ENCODE peak calls at places on chromosomes 11 and 22, in four cellular contexts. N is right cardiac atrium, V is SJSA1, E is epithelial cell of esophagus. Z is an unnamed sample.

GRCh38 chr22:27443315-27443714 is 358.2 kb downstream of the MN1 start:
- DNase-seq in N (no peak), V (no peak), E (no peak), Z (no peak)

GRCh38 chr11:77269484-77270123 is 31.9 kb downstream of the GDPD4 start:
- DNase-seq in N (no peak), V (no peak), E (peak), Z (no peak)

GRCh38 chr22:19643448-19644313 is 70.6 kb upstream of the SEPTIN5 start:
- DNase-seq in N (no peak), V (no peak), E (no peak), Z (no peak)

GRCh38 chr11:86232556-86232955 is 12.0 kb upstream of the EED start:
- DNase-seq in N (no peak), V (no peak), E (no peak), Z (no peak)

GRCh38 chr22:47040486-47041145 is 278.2 kb downstream of the TBC1D22A start:
- DNase-seq in N (no peak), V (no peak), E (no peak), Z (no peak)

GRCh38 chr11:34086554-34087278 is 18.7 kb upstream of the NAT10 start:
- DNase-seq in N (no peak), V (no peak), E (no peak), Z (no peak)

GRCh38 chr11:117097567-117098268 is 510 bp downstream of the SIK3 start:
- DNase-seq in N (no peak), V (no peak), E (peak), Z (no peak)

GRCh38 chr11:2892215-2893020 is 6.8 kb upstream of the CDKN1C start:
- DNase-seq in N (peak), V (no peak), E (peak), Z (no peak)

GRCh38 chr22:36881504-36882245 is 20.9 kb downstream of the NCF4 start:
- DNase-seq in N (no peak), V (no peak), E (no peak), Z (no peak)

GRCh38 chr11:31996159-31996881 is 94.6 kb upstream of the RCN1 start:
- DNase-seq in N (no peak), V (no peak), E (no peak), Z (no peak)

GRCh38 chr11:86978756-86979608 is 23.8 kb upstream of the FZD4 start:
- DNase-seq in N (no peak), V (no peak), E (peak), Z (no peak)

GRCh38 chr11:63711838-63712237 is 30.5 kb downstream of the RTN3 start:
- DNase-seq in N (no peak), V (no peak), E (no peak), Z (no peak)

GRCh38 chr11:126766425-126766824 is 234.1 kb downstream of the KIRREL3 start:
- DNase-seq in N (no peak), V (no peak), E (no peak), Z (no peak)

GRCh38 chr11:76598426-76598839 is 72.1 kb downstream of the LRRC32 start:
- DNase-seq in N (peak), V (peak), E (peak), Z (no peak)

GRCh38 chr11:75249704-75250103 is 9.1 kb downstream of the TPBGL start:
- DNase-seq in N (no peak), V (no peak), E (no peak), Z (no peak)

GRCh38 chr11:112965601-112966125 is 4.4 kb downstream of the NCAM1 start:
- DNase-seq in N (no peak), V (no peak), E (no peak), Z (no peak)

GRCh38 chr11:112963368-112963955 is 2.2 kb downstream of the NCAM1 start:
- DNase-seq in N (peak), V (no peak), E (no peak), Z (no peak)

GRCh38 chr11:112961146-112961668 is at the start of gene NCAM1:
- DNase-seq in N (peak), V (peak), E (peak), Z (no peak)

GRCh38 chr11:112961751-112962747 is 829 bp downstream of the NCAM1 start:
- DNase-seq in N (peak), V (peak), E (no peak), Z (no peak)

GRCh38 chr11:112962854-112963367 is 1.7 kb downstream of the NCAM1 start:
- DNase-seq in N (peak), V (peak), E (no peak), Z (no peak)
- H3K4me3 ChIP-seq in N (peak), V (peak), E (no peak), Z (peak)

DNA sequence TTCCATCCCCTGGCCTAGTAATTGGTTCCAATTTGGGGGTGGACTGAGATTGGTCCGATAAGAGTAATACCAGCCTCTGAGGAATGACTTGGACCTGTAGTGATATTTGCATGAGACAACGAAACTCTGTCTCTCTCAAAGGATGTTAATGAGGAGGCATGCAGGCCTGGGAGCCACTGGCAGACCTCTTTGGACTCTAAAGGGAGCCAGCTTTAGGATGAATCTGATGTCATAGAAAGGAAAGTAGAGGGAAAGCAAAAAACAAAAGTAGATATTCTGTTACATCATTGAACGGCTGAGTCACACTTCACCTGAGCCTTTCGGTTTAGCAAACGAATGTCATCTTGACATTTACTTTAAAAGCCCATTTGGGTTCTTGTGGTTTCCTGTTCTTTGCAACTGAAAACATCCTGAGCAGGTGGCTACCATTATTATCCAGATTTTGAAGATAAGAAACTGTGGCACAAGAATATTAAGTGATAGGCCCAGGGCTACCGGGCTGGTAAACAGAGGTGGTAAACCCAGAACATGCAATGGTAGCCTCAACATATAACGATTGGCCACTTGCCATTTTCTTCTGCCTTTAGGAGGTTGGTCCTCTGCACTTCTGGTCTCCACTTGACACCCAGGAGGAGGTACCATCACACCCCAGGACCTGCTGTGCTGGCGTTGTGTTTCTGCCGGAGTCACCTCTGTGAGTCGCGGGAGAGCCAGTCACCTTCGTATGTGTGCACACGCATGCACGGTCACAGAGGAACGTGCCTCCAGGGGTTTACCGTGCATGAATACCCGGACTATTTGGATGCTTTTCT is 42.7 kb downstream of the RTL6 start:
- DNase-seq in N (no peak), V (no peak), E (peak), Z (no peak)
- H3K4me3 ChIP-seq in N (no peak), V (no peak), E (no peak), Z (no peak)

GRCh38 chr11:128516886-128517285 is 70.5 kb downstream of the ETS1 start:
- DNase-seq in N (no peak), V (no peak), E (no peak), Z (no peak)

GRCh38 chr11:128516467-128516778 is 70.9 kb downstream of the ETS1 start:
- DNase-seq in N (no peak), V (no peak), E (no peak), Z (no peak)

GRCh38 chr11:128518493-128519207 is 68.7 kb downstream of the ETS1 start:
- DNase-seq in N (no peak), V (no peak), E (no peak), Z (no peak)

GRCh38 chr11:128519353-128519752 is 68.0 kb downstream of the ETS1 start:
- DNase-seq in N (no peak), V (no peak), E (no peak), Z (no peak)

GRCh38 chr11:128517457-128518230 is 69.7 kb downstream of the ETS1 start:
- DNase-seq in N (no peak), V (peak), E (no peak), Z (no peak)
- H3K4me3 ChIP-seq in N (peak), V (peak), E (no peak), Z (no peak)

GRCh38 chr22:44676441-44677298 is 25.3 kb upstream of the PRR5 start:
- DNase-seq in N (peak), V (no peak), E (peak), Z (no peak)
- H3K4me3 ChIP-seq in N (no peak), V (no peak), E (no peak), Z (no peak)

GRCh38 chr11:124896071-124896750 is 1.5 kb downstream of the ROBO4 start:
- DNase-seq in N (no peak), V (peak), E (no peak), Z (no peak)

GRCh38 chr11:124893781-124894401 is 3.8 kb downstream of the ROBO4 start:
- DNase-seq in N (no peak), V (no peak), E (no peak), Z (no peak)

GRCh38 chr11:124895471-124895971 is 2.1 kb downstream of the ROBO4 start:
- DNase-seq in N (no peak), V (no peak), E (no peak), Z (no peak)

GRCh38 chr11:124892750-124893454 is 4.8 kb downstream of the ROBO4 start:
- DNase-seq in N (no peak), V (no peak), E (no peak), Z (no peak)

GRCh38 chr11:124894606-124895430 is 2.8 kb downstream of the ROBO4 start:
- DNase-seq in N (no peak), V (no peak), E (no peak), Z (no peak)
- H3K4me3 ChIP-seq in N (peak), V (no peak), E (no peak), Z (no peak)

GRCh38 chr11:122159861-122160260 is 43.8 kb upstream of the BLID start:
- DNase-seq in N (no peak), V (no peak), E (no peak), Z (no peak)

GRCh38 chr11:122162095-122162494 is 46.1 kb upstream of the BLID start:
- DNase-seq in N (no peak), V (no peak), E (peak), Z (no peak)

GRCh38 chr11:122161191-122161590 is 45.2 kb upstream of the BLID start:
- DNase-seq in N (no peak), V (no peak), E (no peak), Z (no peak)

GRCh38 chr11:122157540-122158173 is 41.6 kb upstream of the BLID start:
- DNase-seq in N (no peak), V (no peak), E (peak), Z (no peak)

GRCh38 chr11:122159173-122159701 is 43.2 kb upstream of the BLID start:
- DNase-seq in N (peak), V (peak), E (peak), Z (no peak)
- H3K4me3 ChIP-seq in N (no peak), V (peak), E (peak), Z (peak)

DNA sequence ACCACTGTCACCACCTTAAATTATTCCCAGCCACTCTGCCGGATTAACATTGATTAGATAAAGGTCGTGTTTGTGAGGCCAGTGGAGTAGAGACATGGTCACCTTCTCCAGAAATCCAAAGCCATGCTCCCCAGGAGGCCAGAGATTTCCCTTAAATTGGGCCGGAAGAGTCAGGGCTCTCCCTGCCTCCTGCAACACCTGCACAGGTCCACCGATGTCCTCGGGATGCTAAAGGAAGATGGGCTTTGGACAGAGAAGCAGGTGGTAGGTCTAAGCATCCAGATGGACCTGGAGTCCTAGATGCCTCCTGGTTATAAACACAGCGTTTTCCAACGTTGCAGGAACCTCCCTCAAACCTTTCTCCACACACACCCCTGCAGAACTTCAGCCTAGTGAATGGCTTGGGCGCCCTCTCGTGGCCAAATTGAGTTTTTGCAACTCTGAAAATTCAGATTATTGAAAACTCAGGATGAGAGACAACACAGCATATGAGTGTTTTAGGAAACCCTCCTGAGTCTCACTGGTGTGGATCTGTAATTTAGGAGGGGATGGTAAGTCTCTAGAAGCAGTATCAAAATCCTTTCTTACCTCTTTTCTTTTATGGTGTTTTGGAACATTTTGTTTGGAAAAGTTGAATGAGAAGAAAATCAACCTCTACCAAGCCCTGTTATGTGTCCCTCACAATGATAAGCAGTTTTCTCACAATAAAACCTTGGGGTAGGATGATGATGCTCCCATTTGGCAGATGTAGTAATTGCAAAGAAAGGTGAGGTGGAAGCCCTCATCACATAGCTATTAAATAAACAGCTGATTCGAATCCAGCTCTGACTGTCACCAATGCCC is 109.6 kb downstream of the RRAS2 start:
- DNase-seq in N (peak), V (peak), E (peak), Z (peak)
- H3K4me3 ChIP-seq in N (no peak), V (no peak), E (no peak), Z (no peak)

Z was measured in kidney epithelial cell.